ENCODE peak calls at places on chromosomes 2 and 18, in six cellular contexts. V is H54, Y is NCI-H1436, W is kidney epithelial cell, B is amniotic stem cell, J is T-helper 2 cell. Q is an unnamed sample.

GRCh38 chr2:212956665-212957064 is 194.7 kb downstream of the IKZF2 start:
- DNase-seq in Y (no peak), W (no peak), B (no peak), J (no peak), V (no peak), Q (no peak)

GRCh38 chr2:191478754-191479679 is 198.9 kb upstream of the NABP1 start:
- DNase-seq in W (no peak), J (no peak), V (no peak), Y (peak), B (no peak), Q (peak)

GRCh38 chr2:1586946-1587840 is 157.1 kb downstream of the PXDN start:
- DNase-seq in B (no peak), W (no peak), J (no peak), V (peak), Y (no peak), Q (no peak)

GRCh38 chr18:10046178-10046807 is 132.5 kb downstream of the VAPA start:
- DNase-seq in V (no peak), W (no peak), Y (no peak), J (no peak), B (no peak), Q (no peak)

GRCh38 chr2:208384637-208385036 is 22.0 kb upstream of the PTH2R start:
- DNase-seq in J (no peak), Y (no peak), B (no peak), W (no peak), V (no peak), Q (no peak)

GRCh38 chr2:197464180-197464579 is 10.8 kb downstream of the COQ10B start:
- DNase-seq in J (no peak), V (no peak), B (no peak), Y (no peak), W (no peak), Q (no peak)

GRCh38 chr2:42167458-42167857 is 1.7 kb upstream of the EML4 start:
- DNase-seq in B (no peak), W (no peak), Y (no peak), V (no peak), J (no peak), Q (no peak)

GRCh38 chr18:7764406-7764805 is 197.3 kb downstream of the PTPRM start:
- DNase-seq in B (no peak), V (no peak), W (no peak), J (no peak), Y (no peak), Q (no peak)

GRCh38 chr18:49813071-49813320 is 337 bp downstream of the ACAA2 start:
- DNase-seq in B (no peak), W (no peak), V (no peak), J (no peak), Y (no peak), Q (peak)

GRCh38 chr2:219079417-219079816 is 18.7 kb upstream of the IHH start:
- DNase-seq in J (no peak), W (no peak), V (no peak), B (no peak), Y (no peak), Q (no peak)

GRCh38 chr2:29130295-29130694 is 15.1 kb downstream of the CLIP4 start:
- DNase-seq in W (no peak), V (no peak), B (peak), Y (peak), J (peak), Q (no peak)

Q was measured in DMS 273 treated with DMSO at 0.1 percent for 48 hours.